ENCODE peak calls at places on chromosomes 2 and 18, in four cellular contexts. One of them, this sample, is unnamed.

GRCh38 chr2:24785704-24786321 is 7.4 kb downstream of the PTRHD1 start:
- DNase-seq in fibroblast of lung: no peak
- DNase-seq in MM.1S: no peak
- DNase-seq in GM23248: no peak
- DNase-seq in this sample: no peak

GRCh38 chr18:44537521-44537920 is 143.2 kb upstream of the SETBP1 start:
- DNase-seq in fibroblast of lung: peak; percentile 90
- DNase-seq in GM23248: peak; percentile 93
- DNase-seq in MM.1S: no peak
- DNase-seq in this sample: peak; percentile 89

GRCh38 chr2:234701421-234701820 is 204.5 kb upstream of the ARL4C start:
- DNase-seq in MM.1S: no peak
- DNase-seq in fibroblast of lung: no peak
- DNase-seq in GM23248: no peak
- DNase-seq in this sample: no peak

GRCh38 chr2:70087703-70088507 is 628 bp downstream of the PCBP1 start:
- DNase-seq in GM23248: peak; percentile 83
- DNase-seq in fibroblast of lung: peak; percentile 55
- DNase-seq in MM.1S: peak; percentile 39
- DNase-seq in this sample: peak; percentile 65

GRCh38 chr2:148880636-148881035 is 5.6 kb downstream of the KIF5C start:
- DNase-seq in fibroblast of lung: no peak
- DNase-seq in GM23248: no peak
- DNase-seq in MM.1S: no peak
- DNase-seq in this sample: no peak

GRCh38 chr2:70035344-70035844 is 51.9 kb upstream of the PCBP1 start:
- DNase-seq in fibroblast of lung: peak; percentile 68
- DNase-seq in MM.1S: no peak
- DNase-seq in GM23248: peak; percentile 24
- DNase-seq in this sample: no peak

GRCh38 chr18:79616651-79617518 is 62.7 kb upstream of the CTDP1 start:
- DNase-seq in fibroblast of lung: peak; percentile 55
- DNase-seq in GM23248: peak; percentile 58
- DNase-seq in MM.1S: no peak
- DNase-seq in this sample: peak; percentile 3

GRCh38 chr2:104638795-104639194 is 215.1 kb upstream of the POU3F3 start:
- DNase-seq in GM23248: no peak
- DNase-seq in fibroblast of lung: no peak
- DNase-seq in MM.1S: no peak
- DNase-seq in this sample: no peak

GRCh38 chr18:66735933-66736332 is 132.0 kb upstream of the CDH19 start:
- DNase-seq in GM23248: no peak
- DNase-seq in MM.1S: no peak
- DNase-seq in fibroblast of lung: no peak
- DNase-seq in this sample: no peak

GRCh38 chr2:86035883-86036789 is 69.5 kb downstream of the POLR1A start:
- DNase-seq in fibroblast of lung: peak; percentile 87
- DNase-seq in MM.1S: peak; percentile 96
- DNase-seq in GM23248: peak; percentile 91
- DNase-seq in this sample: peak; percentile 20

GRCh38 chr2:130819915-130820861 is 16.5 kb upstream of the ARHGEF4 start:
- DNase-seq in GM23248: peak; percentile 66
- DNase-seq in fibroblast of lung: peak; percentile 24
- DNase-seq in MM.1S: no peak
- DNase-seq in this sample: no peak

GRCh38 chr18:5395860-5396448 is 100.4 kb upstream of the ZBTB14 start:
- DNase-seq in MM.1S: peak; percentile 25
- DNase-seq in GM23248: no peak
- DNase-seq in fibroblast of lung: no peak
- DNase-seq in this sample: no peak

GRCh38 chr2:113376935-113377445 is 60.5 kb upstream of the ZNG1B start:
- DNase-seq in fibroblast of lung: no peak
- DNase-seq in GM23248: no peak
- DNase-seq in MM.1S: peak; percentile 63
- DNase-seq in this sample: no peak

GRCh38 chr2:164903214-164903613 is 52.1 kb downstream of the SLC38A11 start:
- DNase-seq in GM23248: peak; percentile 56
- DNase-seq in fibroblast of lung: peak; percentile 86
- DNase-seq in MM.1S: no peak
- DNase-seq in this sample: peak; percentile 37

GRCh38 chr2:196750977-196751631 is 48.4 kb downstream of the GTF3C3 start:
- DNase-seq in fibroblast of lung: peak; percentile 44
- DNase-seq in GM23248: peak; percentile 84
- DNase-seq in MM.1S: peak; percentile 63
- DNase-seq in this sample: peak; percentile 50

GRCh38 chr2:192126426-192126825 is 68.3 kb downstream of the TMEFF2 start:
- DNase-seq in GM23248: no peak
- DNase-seq in MM.1S: no peak
- DNase-seq in fibroblast of lung: peak; percentile 29
- DNase-seq in this sample: peak; percentile 1

GRCh38 chr2:238171575-238172187 is 12.9 kb downstream of the ERFE start:
- DNase-seq in GM23248: no peak
- DNase-seq in MM.1S: no peak
- DNase-seq in fibroblast of lung: no peak
- DNase-seq in this sample: no peak

GRCh38 chr2:31558401-31559295 is 22.1 kb downstream of the SRD5A2 start:
- DNase-seq in GM23248: peak; percentile 80
- DNase-seq in MM.1S: no peak
- DNase-seq in fibroblast of lung: peak; percentile 11
- DNase-seq in this sample: peak; percentile 87

GRCh38 chr18:51234117-51235010 is 36.9 kb upstream of the MEX3C start:
- DNase-seq in MM.1S: no peak
- DNase-seq in GM23248: peak; percentile 4
- DNase-seq in fibroblast of lung: no peak
- DNase-seq in this sample: no peak

GRCh38 chr2:215437614-215438013 is 1.7 kb upstream of the FN1 start:
- DNase-seq in fibroblast of lung: no peak
- DNase-seq in MM.1S: no peak
- DNase-seq in GM23248: peak; percentile 49
- DNase-seq in this sample: no peak

GRCh38 chr2:215434447-215435260 is 1.2 kb downstream of the FN1 start:
- DNase-seq in GM23248: peak; percentile 58
- DNase-seq in MM.1S: no peak
- DNase-seq in fibroblast of lung: no peak
- DNase-seq in this sample: no peak

GRCh38 chr2:215435261-215435808 is 533 bp downstream of the FN1 start:
- DNase-seq in fibroblast of lung: no peak
- DNase-seq in GM23248: peak; percentile 70
- DNase-seq in MM.1S: no peak
- DNase-seq in this sample: no peak

GRCh38 chr2:215436705-215437570 is 1.1 kb upstream of the FN1 start:
- DNase-seq in fibroblast of lung: no peak
- DNase-seq in GM23248: peak; percentile 53
- DNase-seq in MM.1S: peak; percentile 26
- DNase-seq in this sample: no peak

GRCh38 chr2:215435809-215436704 is at the start of gene FN1:
- DNase-seq in fibroblast of lung: peak; percentile 99
- DNase-seq in GM23248: peak; percentile 99
- DNase-seq in MM.1S: peak; percentile 84
- DNase-seq in this sample: peak; percentile 96
- H2AFZ ChIP-seq in fibroblast of lung: peak within 1 kb of the TSS; percentile 21
- H2AFZ ChIP-seq in GM23248: peak within 1 kb of the TSS; percentile 47
- H2AFZ ChIP-seq in MM.1S: peak within 1 kb of the TSS; percentile 62
- H2AFZ ChIP-seq in this sample: peak within 1 kb of the TSS; percentile 79

GRCh38 chr2:26172866-26173595 is at the start of gene GAREM2:
- DNase-seq in GM23248: peak; percentile 46
- DNase-seq in MM.1S: no peak
- DNase-seq in fibroblast of lung: no peak
- DNase-seq in this sample: no peak

GRCh38 chr2:26170795-26171194 is 2.1 kb upstream of the GAREM2 start:
- DNase-seq in GM23248: no peak
- DNase-seq in MM.1S: no peak
- DNase-seq in fibroblast of lung: no peak
- DNase-seq in this sample: no peak

GRCh38 chr2:26174691-26175181 is 1.8 kb downstream of the GAREM2 start:
- DNase-seq in GM23248: no peak
- DNase-seq in fibroblast of lung: no peak
- DNase-seq in MM.1S: no peak
- DNase-seq in this sample: no peak

GRCh38 chr2:26173596-26174482 is 951 bp downstream of the GAREM2 start:
- DNase-seq in MM.1S: no peak
- DNase-seq in fibroblast of lung: no peak
- DNase-seq in GM23248: no peak
- DNase-seq in this sample: no peak

GRCh38 chr2:26172189-26172865 is 561 bp upstream of the GAREM2 start:
- DNase-seq in MM.1S: no peak
- DNase-seq in GM23248: no peak
- DNase-seq in fibroblast of lung: no peak
- DNase-seq in this sample: no peak
- H3K4me3 ChIP-seq in MM.1S: no peak overlapping the region
- H3K4me3 ChIP-seq in GM23248: peak overlapping the region; percentile 32
- H3K4me3 ChIP-seq in fibroblast of lung: no peak overlapping the region
- H3K4me3 ChIP-seq in this sample: peak overlapping the region; percentile 32

DNA sequence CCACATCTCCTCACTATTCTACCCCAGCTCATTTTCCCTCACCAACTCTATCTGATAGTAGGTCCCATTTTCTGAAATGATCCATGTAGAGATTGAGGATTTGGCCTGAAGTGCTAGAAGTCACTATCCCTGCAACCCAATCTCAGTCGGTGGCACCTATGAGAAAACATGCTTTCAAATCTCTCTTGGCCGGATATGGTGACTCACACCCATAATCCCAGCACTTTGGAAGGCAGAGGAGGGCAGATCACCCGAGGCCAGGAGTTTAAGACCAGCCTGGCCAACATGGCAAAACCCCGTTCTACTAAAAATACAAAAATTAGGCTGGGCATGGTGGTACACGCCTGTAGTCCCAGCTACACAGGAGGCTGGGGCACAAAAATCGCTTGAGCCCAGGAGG is 19.1 kb upstream of the MARCHF4 start:
- DNase-seq in GM23248: peak; percentile 17
- DNase-seq in fibroblast of lung: peak; percentile 26
- DNase-seq in MM.1S: no peak
- DNase-seq in this sample: no peak
- H3K9ac ChIP-seq in GM23248: no peak overlapping the region
- H3K9ac ChIP-seq in fibroblast of lung: no peak overlapping the region
- H3K9ac ChIP-seq in MM.1S: no peak overlapping the region
- H3K9ac ChIP-seq in this sample: no peak overlapping the region

GRCh38 chr18:74818776-74819175 is 221.1 kb downstream of the ZNF407 start:
- DNase-seq in MM.1S: no peak
- DNase-seq in GM23248: no peak
- DNase-seq in fibroblast of lung: no peak
- DNase-seq in this sample: peak; percentile 42

GRCh38 chr18:74817576-74817975 is 219.9 kb downstream of the ZNF407 start:
- DNase-seq in fibroblast of lung: peak; percentile 59
- DNase-seq in GM23248: peak; percentile 16
- DNase-seq in MM.1S: no peak
- DNase-seq in this sample: no peak

GRCh38 chr18:74825460-74825859 is 227.8 kb downstream of the ZNF407 start:
- DNase-seq in fibroblast of lung: no peak
- DNase-seq in MM.1S: no peak
- DNase-seq in GM23248: no peak
- DNase-seq in this sample: no peak

GRCh38 chr18:74820160-74820780 is 222.6 kb downstream of the ZNF407 start:
- DNase-seq in fibroblast of lung: no peak
- DNase-seq in MM.1S: no peak
- DNase-seq in GM23248: no peak
- DNase-seq in this sample: no peak

DNA sequence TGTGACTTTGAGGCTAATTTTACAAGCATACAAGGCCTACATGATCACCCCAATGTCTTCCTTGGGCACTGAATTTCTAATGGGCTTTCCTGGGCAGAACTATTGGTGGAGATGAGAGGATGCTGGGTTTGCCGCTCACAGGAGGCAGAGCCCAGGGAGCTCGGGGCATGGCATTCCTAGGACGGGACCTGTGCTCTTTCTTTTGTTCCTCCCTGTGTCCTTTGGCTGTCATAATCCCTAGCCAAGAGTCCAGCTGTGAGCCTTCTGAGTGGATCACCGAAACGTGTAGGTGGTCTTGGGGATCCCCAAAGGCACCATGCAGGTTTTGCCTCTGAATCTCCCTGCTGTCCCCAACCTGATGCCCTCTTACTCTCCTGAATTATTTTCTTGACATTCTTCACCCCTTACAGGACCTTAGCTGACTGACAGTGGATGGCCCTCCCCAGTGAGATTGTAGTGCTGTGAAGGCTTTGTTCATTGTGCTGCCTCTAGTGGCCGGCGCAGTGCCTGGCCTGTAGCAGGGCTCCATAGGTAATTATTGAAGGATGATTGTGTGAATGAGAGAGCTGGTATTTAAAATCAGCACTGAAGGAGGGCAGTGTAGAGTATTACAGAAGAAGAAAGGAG is 221.9 kb downstream of the ZNF407 start:
- DNase-seq in MM.1S: no peak
- DNase-seq in fibroblast of lung: no peak
- DNase-seq in GM23248: no peak
- DNase-seq in this sample: no peak
- H2AFZ ChIP-seq in MM.1S: no peak overlapping the region
- H2AFZ ChIP-seq in fibroblast of lung: no peak overlapping the region
- H2AFZ ChIP-seq in GM23248: no peak overlapping the region
- H2AFZ ChIP-seq in this sample: no peak overlapping the region

DNA sequence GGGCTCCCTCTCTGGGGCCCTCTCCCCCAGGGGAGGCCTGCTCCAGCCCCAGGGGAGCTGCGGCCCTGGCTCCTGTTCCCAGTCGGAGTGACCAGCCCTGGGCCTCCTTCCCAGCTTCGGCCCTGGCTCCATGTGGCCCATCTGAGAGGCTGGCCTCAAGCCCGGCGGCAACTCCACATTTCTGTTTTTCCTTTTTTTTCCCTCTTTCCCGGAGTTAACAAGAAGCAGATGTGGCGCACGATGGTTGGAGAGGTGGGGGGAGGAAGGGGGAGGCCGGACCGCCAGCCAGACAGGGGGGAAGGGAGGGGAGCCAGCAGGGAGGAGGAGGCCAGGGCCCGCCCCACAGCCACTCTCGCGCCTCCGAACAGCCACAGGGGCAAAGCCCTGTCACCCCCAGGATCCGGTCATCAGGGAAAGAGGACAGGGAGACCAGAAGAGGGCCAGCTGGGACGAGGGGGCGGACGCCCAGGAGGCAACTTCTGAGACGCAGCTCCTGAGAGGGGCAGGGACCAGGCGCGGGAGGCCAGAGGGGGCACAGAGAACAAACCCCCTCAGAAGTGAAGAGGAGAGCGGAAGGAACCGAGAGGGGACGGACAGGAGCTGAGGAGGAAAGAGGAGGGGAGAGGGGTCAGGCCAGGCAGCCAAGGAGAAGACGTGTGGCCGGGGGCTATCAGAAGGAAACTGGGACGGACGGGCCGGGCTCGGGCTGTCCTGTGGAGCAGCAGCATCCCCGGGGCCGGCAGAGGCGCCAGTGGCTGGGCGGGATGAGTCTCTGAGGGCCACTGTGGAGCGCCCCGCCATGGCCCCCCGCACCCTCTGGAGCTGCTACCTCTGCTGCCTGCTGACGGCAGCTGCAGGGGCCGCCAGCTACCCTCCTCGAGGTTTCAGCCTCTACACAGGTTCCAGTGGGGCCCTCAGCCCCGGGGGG is at the start of gene EMILIN1:
- DNase-seq in fibroblast of lung: peak; percentile 95
- DNase-seq in GM23248: peak; percentile 96
- DNase-seq in MM.1S: no peak
- DNase-seq in this sample: no peak
- H3K4me3 ChIP-seq in fibroblast of lung: peak within 1 kb of the TSS; percentile 87
- H3K4me3 ChIP-seq in GM23248: peak within 1 kb of the TSS; percentile 81
- H3K4me3 ChIP-seq in MM.1S: peak within 1 kb of the TSS; percentile 57
- H3K4me3 ChIP-seq in this sample: no peak within 1 kb of the TSS